ENCODE peak calls at places on chromosomes 11 and 22, in four cellular contexts. Q is body of pancreas, X is GM23338, Y is fibroblast of mammary gland. U is an unnamed sample.

GRCh38 chr11:115930276-115930675 is 426.1 kb upstream of the CADM1 start:
- DNase-seq in Q (no peak), X (no peak), Y (no peak), U (no peak)

GRCh38 chr11:100830978-100831732 is 144.1 kb downstream of the ARHGAP42 start:
- DNase-seq in Q (peak; percentile 8), X (peak; percentile 30), Y (peak; percentile 80), U (peak; percentile 52)

GRCh38 chr11:121352301-121352891 is 59.8 kb downstream of the SC5D start:
- DNase-seq in Q (no peak), X (no peak), Y (no peak), U (no peak)

GRCh38 chr11:2382927-2383822 is 6.1 kb downstream of the CD81 start:
- DNase-seq in Q (peak; percentile 56), X (peak; percentile 56), Y (peak; percentile 67), U (no peak)

GRCh38 chr11:11500744-11501487 is 120.9 kb downstream of the GALNT18 start:
- DNase-seq in Q (no peak), X (peak; percentile 43), Y (no peak), U (no peak)

GRCh38 chr11:119266517-119267255 is 50.2 kb downstream of the MCAM start:
- DNase-seq in Q (no peak), X (no peak), Y (no peak), U (no peak)

GRCh38 chr11:111911563-111912401 is at the start of gene CRYAB:
- DNase-seq in Q (peak; percentile 75), X (peak; percentile 62), Y (peak; percentile 81), U (peak; percentile 36)

GRCh38 chr11:101180481-101180880 is 50.9 kb upstream of the PGR start:
- DNase-seq in Q (no peak), X (no peak), Y (no peak), U (no peak)

GRCh38 chr11:64096835-64097234 is 61.1 kb downstream of the FLRT1 start:
- DNase-seq in Q (no peak), X (no peak), Y (no peak), U (no peak)

GRCh38 chr11:61507962-61508824 is at the start of gene LRRC10B:
- DNase-seq in Q (peak; percentile 37), X (peak; percentile 95), Y (no peak), U (no peak)

GRCh38 chr22:28674121-28674563 is 5.5 kb downstream of the TTC28 start:
- DNase-seq in Q (no peak), X (no peak), Y (peak; percentile 76), U (peak; percentile 59)

GRCh38 chr11:113895367-113896155 is 9.0 kb upstream of the HTR3B start:
- DNase-seq in Q (no peak), X (peak; percentile 58), Y (no peak), U (no peak)

GRCh38 chr11:120375076-120375475 is 38.9 kb downstream of the ARHGEF12 start:
- DNase-seq in Q (no peak), X (no peak), Y (no peak), U (no peak)

GRCh38 chr22:37155971-37156370 is 6.3 kb upstream of the IL2RB start:
- DNase-seq in Q (no peak), X (no peak), Y (no peak), U (no peak)

GRCh38 chr11:72824020-72824419 is 9.8 kb downstream of the ATG16L2 start:
- DNase-seq in Q (no peak), X (no peak), Y (no peak), U (no peak)

GRCh38 chr11:72821221-72821919 is 7.2 kb downstream of the ATG16L2 start:
- DNase-seq in Q (no peak), X (peak; percentile 54), Y (no peak), U (no peak)

GRCh38 chr11:72823105-72823804 is 9.0 kb downstream of the ATG16L2 start:
- DNase-seq in Q (no peak), X (no peak), Y (no peak), U (no peak)

GRCh38 chr11:72820439-72821139 is 6.4 kb downstream of the ATG16L2 start:
- DNase-seq in Q (no peak), X (no peak), Y (no peak), U (no peak)

GRCh38 chr11:72821920-72822799 is 7.9 kb downstream of the ATG16L2 start:
- DNase-seq in Q (peak; percentile 92), X (peak; percentile 96), Y (peak; percentile 77), U (no peak)
- TF ChIP-seq CTCF in Q (no peak), X (no peak), Y (no peak), U (peak; percentile 31)

GRCh38 chr22:38259370-38259769 is 13.4 kb downstream of the TMEM184B start:
- DNase-seq in Q (no peak), X (no peak), Y (no peak), U (no peak)

GRCh38 chr22:38261478-38261803 is 11.4 kb downstream of the TMEM184B start:
- DNase-seq in Q (no peak), X (no peak), Y (peak; percentile 31), U (no peak)

GRCh38 chr22:38264322-38264843 is 8.4 kb downstream of the TMEM184B start:
- DNase-seq in Q (no peak), X (no peak), Y (no peak), U (no peak)

GRCh38 chr22:38260760-38261477 is 11.9 kb downstream of the TMEM184B start:
- DNase-seq in Q (no peak), X (no peak), Y (peak; percentile 46), U (no peak)

GRCh38 chr22:38262051-38262795 is 10.6 kb downstream of the TMEM184B start:
- DNase-seq in Q (peak; percentile 67), X (peak; percentile 85), Y (peak; percentile 70), U (no peak)
- H3K4me3 ChIP-seq in Q (no peak overlapping the region), X (no peak overlapping the region), Y (no peak overlapping the region), U (no peak overlapping the region)

GRCh38 chr11:36060926-36061325 is 117.1 kb downstream of the LDLRAD3 start:
- DNase-seq in Q (peak; percentile 18), X (no peak), Y (peak; percentile 28), U (no peak)

GRCh38 chr11:36062796-36063380 is 119.0 kb downstream of the LDLRAD3 start:
- DNase-seq in Q (no peak), X (no peak), Y (peak; percentile 51), U (no peak)

GRCh38 chr11:36057372-36058045 is 113.6 kb downstream of the LDLRAD3 start:
- DNase-seq in Q (peak; percentile 32), X (no peak), Y (peak; percentile 97), U (no peak)

GRCh38 chr11:36056160-36056751 is 112.4 kb downstream of the LDLRAD3 start:
- DNase-seq in Q (peak; percentile 50), X (peak; percentile 82), Y (peak; percentile 72), U (no peak)

GRCh38 chr11:36059660-36060059 is 115.8 kb downstream of the LDLRAD3 start:
- DNase-seq in Q (no peak), X (no peak), Y (no peak), U (no peak)
- TF ChIP-seq CTCF in Q (no peak), X (no peak), Y (no peak), U (no peak)

DNA sequence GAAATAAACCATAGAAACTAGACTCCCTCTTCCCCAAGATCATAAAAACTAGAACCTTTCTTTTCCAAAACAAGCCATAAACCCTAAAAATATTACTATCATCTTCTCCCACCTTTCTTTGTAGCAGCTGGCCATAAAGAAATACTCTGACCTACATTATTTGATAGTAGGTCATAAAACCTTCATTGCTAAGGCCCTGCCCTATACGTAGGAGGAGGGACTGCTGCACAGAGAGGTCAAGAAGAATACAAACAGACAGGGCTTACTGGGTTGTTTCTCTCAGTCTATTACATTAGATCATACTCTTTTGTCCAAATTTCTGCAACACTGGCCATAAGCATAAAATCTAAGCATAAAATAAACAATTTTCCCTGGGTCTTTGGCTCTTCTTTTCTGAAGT is 101.5 kb downstream of the TYR start:
- DNase-seq in Q (no peak), X (no peak), Y (no peak), U (no peak)
- H3K4me3 ChIP-seq in Q (no peak overlapping the region), X (no peak overlapping the region), Y (no peak overlapping the region), U (no peak overlapping the region)

DNA sequence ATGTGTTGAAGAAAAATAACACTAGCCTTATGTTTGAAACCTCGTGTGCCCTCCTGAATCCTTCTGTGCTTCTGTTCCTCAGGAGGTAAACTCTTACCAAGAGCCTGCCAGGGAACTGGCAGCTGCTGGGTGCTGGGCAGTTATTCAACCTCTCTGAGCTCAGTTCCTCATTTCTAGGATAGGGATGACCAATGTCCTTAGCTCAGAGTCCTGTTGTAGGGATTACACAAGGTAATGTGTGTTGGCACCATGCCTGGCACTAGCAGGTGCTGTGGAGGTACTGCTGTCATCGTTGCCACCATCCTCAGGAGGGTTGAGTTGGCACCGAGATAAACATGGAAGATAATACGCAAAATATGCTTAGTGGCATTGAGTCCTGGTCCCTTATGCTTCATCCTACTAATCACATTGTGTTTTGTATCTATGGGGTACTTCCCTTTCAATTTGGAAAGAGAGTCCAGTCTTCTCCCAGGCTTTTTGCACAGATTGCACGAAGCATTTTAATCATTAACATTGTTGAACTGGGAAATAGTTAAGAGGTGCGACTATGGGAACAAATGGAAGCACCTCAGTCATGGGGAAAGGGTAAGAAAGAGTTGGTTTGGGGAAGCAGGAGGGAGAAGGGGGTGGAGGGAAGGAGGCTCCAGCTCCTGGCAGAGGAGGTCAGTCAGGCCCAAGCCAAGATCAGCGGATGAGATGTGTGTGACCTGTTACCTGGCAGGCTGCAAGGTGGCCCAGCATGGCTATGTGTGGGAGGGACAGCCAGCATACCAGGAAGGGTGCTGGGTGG is 56.7 kb downstream of the CABIN1 start:
- DNase-seq in Q (peak; percentile 76), X (no peak), Y (no peak), U (no peak)
- TF ChIP-seq CTCF in Q (no peak), X (no peak), Y (no peak), U (no peak)

GRCh38 chr11:22479986-22480740 is 142.0 kb downstream of the SLC17A6 start:
- DNase-seq in Q (no peak), X (no peak), Y (peak; percentile 22), U (no peak)
- H3K4me3 ChIP-seq in Q (no peak overlapping the region), X (no peak overlapping the region), Y (no peak overlapping the region), U (no peak overlapping the region)

GRCh38 chr22:26975865-26976264 is 318.5 kb downstream of the MIAT start:
- DNase-seq in Q (no peak), X (no peak), Y (no peak), U (no peak)
- TF ChIP-seq CTCF in Q (no peak), X (peak; percentile 21), Y (no peak), U (no peak)

GRCh38 chr11:315516-315994 is 1.7 kb downstream of the IFITM1 start:
- DNase-seq in Q (no peak), X (no peak), Y (no peak), U (no peak)

GRCh38 chr11:313304-313786 is 495 bp upstream of the IFITM1 start:
- DNase-seq in Q (no peak), X (no peak), Y (no peak), U (no peak)

GRCh38 chr11:316031-316701 is 2.3 kb downstream of the IFITM1 start:
- DNase-seq in Q (no peak), X (no peak), Y (no peak), U (no peak)

GRCh38 chr11:313787-314547 is at the start of gene IFITM1:
- DNase-seq in Q (no peak), X (peak; percentile 87), Y (peak; percentile 86), U (peak; percentile 80)

DNA sequence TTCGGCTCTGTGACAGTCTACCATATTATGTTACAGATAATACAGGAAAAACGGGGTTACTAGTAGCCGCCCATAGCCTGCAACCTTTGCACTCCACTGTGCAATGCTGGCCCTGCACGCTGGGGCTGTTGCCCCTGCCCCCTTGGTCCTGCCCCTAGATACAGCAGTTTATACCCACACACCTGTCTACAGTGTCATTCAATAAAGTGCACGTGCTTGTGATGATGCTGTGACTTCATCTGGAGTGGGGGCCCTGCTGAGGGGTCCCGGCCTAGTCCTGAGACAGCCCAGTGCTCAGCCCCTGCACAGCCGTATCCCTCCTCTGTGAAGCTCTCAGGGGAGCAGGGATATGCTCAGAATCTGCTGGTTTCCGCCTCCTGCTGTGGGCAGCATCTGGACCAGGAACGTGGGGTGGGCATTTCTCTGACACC is 1.2 kb downstream of the IFITM1 start:
- DNase-seq in Q (no peak), X (no peak), Y (no peak), U (no peak)
- H3K4me3 ChIP-seq in Q (no peak overlapping the region), X (peak overlapping the region; percentile 70), Y (peak overlapping the region; percentile 72), U (peak overlapping the region; percentile 67)

GRCh38 chr11:84780689-84781293 is 846.4 kb downstream of the DLG2 start:
- DNase-seq in Q (no peak), X (peak; percentile 63), Y (peak; percentile 43), U (no peak)
- TF ChIP-seq CTCF in Q (peak; percentile 48), X (peak; percentile 71), Y (peak; percentile 60), U (peak; percentile 10)

U was measured in HFF-Myc.